ENCODE peak calls at places on chromosomes 4 and X, in ten cellular contexts. V, G, S, F, R, U, A, I, B and K are unnamed samples.

GRCh38 chrX:133495464-133496391 is 80.4 kb upstream of the GPC4 start:
- DNase-seq in B (no peak), F (peak; percentile 61), R (no peak), I (peak; percentile 61), G (no peak), S (peak; percentile 64), V (peak; percentile 32), U (peak; percentile 26), A (peak; percentile 60), K (no peak)

GRCh38 chrX:72247206-72247944 is 8.5 kb upstream of the ERCC6L start:
- DNase-seq in B (no peak), G (no peak), S (no peak), V (peak; percentile 15), U (peak; percentile 27), A (peak; percentile 51), R (no peak), I (no peak), F (no peak), K (no peak)

GRCh38 chr4:185215261-185215660 is 5.9 kb downstream of the SNX25 start:
- DNase-seq in V (no peak), I (no peak), F (no peak), G (no peak), S (no peak), R (peak; percentile 57), U (peak; percentile 18), B (no peak), A (no peak), K (no peak)

GRCh38 chr4:150462743-150463142 is 119.2 kb upstream of the MAB21L2 start:
- DNase-seq in F (no peak), B (no peak), I (no peak), R (no peak), A (peak; percentile 30), G (no peak), U (peak; percentile 49), V (no peak), S (no peak), K (no peak)

GRCh38 chr4:81504685-81505598 is 33.2 kb upstream of the RASGEF1B start:
- DNase-seq in U (no peak), A (peak; percentile 13), I (peak; percentile 65), F (peak; percentile 91), V (peak; percentile 60), B (no peak), G (peak; percentile 59), S (peak; percentile 64), R (no peak), K (peak; percentile 36)

GRCh38 chrX:71514367-71515038 is 18.4 kb upstream of the OGT start:
- DNase-seq in U (no peak), R (peak; percentile 25), G (no peak), V (no peak), B (no peak), I (no peak), A (no peak), F (no peak), S (no peak), K (no peak)

GRCh38 chr4:99949999-99950912 is at the start of gene H2AZ1:
- DNase-seq in I (peak; percentile 99), R (peak; percentile 100), G (peak; percentile 99), F (peak; percentile 99), V (peak; percentile 99), S (peak; percentile 99), A (peak; percentile 99), B (peak; percentile 98), U (peak; percentile 99), K (peak; percentile 98)

GRCh38 chrX:111098874-111099273 is 2.9 kb downstream of the PAK3 start:
- DNase-seq in F (peak; percentile 68), A (peak; percentile 3), R (peak; percentile 50), I (no peak), B (no peak), U (peak; percentile 11), G (peak; percentile 23), S (no peak), V (peak; percentile 3), K (no peak)

GRCh38 chr4:113901994-113902787 is 77.3 kb downstream of the ARSJ start:
- DNase-seq in V (no peak), I (no peak), U (no peak), R (no peak), G (no peak), A (no peak), S (no peak), F (no peak), B (no peak), K (no peak)

GRCh38 chrX:82141942-82142341 is 940.0 kb downstream of the SH3BGRL start:
- DNase-seq in S (no peak), A (no peak), U (no peak), F (no peak), B (no peak), R (no peak), V (no peak), G (no peak), I (no peak), K (no peak)

GRCh38 chr4:27666943-27667342 is 806.3 kb downstream of the STIM2 start:
- DNase-seq in B (peak; percentile 3), S (no peak), U (no peak), F (no peak), A (peak; percentile 18), I (no peak), R (peak; percentile 63), G (peak; percentile 10), V (no peak), K (no peak)

GRCh38 chr4:90951037-90951436 is 823.8 kb downstream of the CCSER1 start:
- DNase-seq in S (no peak), F (no peak), B (peak; percentile 88), A (peak; percentile 63), R (no peak), V (no peak), U (peak; percentile 61), I (no peak), G (no peak), K (no peak)

GRCh38 chrX:155876704-155877103 is 4.4 kb upstream of the VAMP7 start:
- DNase-seq in F (no peak), U (no peak), A (no peak), B (no peak), V (no peak), I (no peak), G (peak; percentile 6), R (no peak), S (no peak), K (no peak)

GRCh38 chr4:155025762-155026457 is 182.5 kb upstream of the NPY2R start:
- DNase-seq in U (no peak), F (peak; percentile 52), A (peak; percentile 40), R (peak; percentile 57), S (no peak), B (peak; percentile 36), G (no peak), V (peak; percentile 6), I (peak; percentile 27), K (no peak)

GRCh38 chrX:1394731-1395501 is 3.0 kb upstream of the SLC25A6 start:
- DNase-seq in V (no peak), F (peak; percentile 45), I (peak; percentile 17), U (no peak), A (no peak), G (no peak), S (peak; percentile 20), B (no peak), R (no peak), K (no peak)

DNA sequence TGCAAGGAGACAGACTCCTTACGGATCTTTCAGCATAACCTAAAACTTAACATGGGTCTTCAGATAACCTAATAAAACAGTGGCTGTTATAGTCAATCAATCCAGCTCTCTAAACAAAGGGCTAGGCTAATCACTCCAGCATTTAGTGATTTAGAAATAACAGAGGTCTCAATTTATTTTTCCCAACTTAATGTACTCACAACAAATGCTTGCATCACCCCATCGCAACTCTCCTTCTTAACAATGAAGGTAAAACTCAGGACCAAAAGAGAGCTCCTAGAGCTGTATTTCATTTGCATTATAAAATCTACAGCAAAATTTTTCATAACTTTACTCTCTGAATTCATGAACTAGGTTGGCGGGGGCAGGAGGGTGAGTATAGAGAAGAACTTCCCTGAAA is 1.1 kb downstream of the LIN54 start:
- DNase-seq in V (no peak), R (no peak), B (no peak), S (no peak), F (no peak), I (no peak), G (no peak), A (peak; percentile 43), U (peak; percentile 16), K (no peak)
- H3K27ac ChIP-seq in V (peak overlapping the region; percentile 90), R (peak overlapping the region; percentile 84), B (peak overlapping the region; percentile 90), S (peak overlapping the region; percentile 83), F (no peak overlapping the region), I (peak overlapping the region; percentile 87), G (peak overlapping the region; percentile 92), A (peak overlapping the region; percentile 96), U (no peak overlapping the region), K (no peak overlapping the region)

GRCh38 chrX:49878834-49879655 is at the start of gene USP27X:
- DNase-seq in I (peak; percentile 72), S (peak; percentile 71), R (peak; percentile 90), B (peak; percentile 75), V (peak; percentile 71), F (peak; percentile 85), G (peak; percentile 73), A (peak; percentile 88), U (peak; percentile 81), K (peak; percentile 36)
- H3K27ac ChIP-seq in I (peak within 1 kb of the TSS; percentile 88), S (peak within 1 kb of the TSS; percentile 80), R (peak within 1 kb of the TSS; percentile 69), B (peak within 1 kb of the TSS; percentile 25), V (peak within 1 kb of the TSS; percentile 86), F (no peak within 1 kb of the TSS), G (no peak within 1 kb of the TSS), A (peak within 1 kb of the TSS; percentile 51), U (peak within 1 kb of the TSS; percentile 64), K (peak within 1 kb of the TSS; percentile 91)

GRCh38 chrX:115563633-115564182 is 2.7 kb downstream of the PLS3 start:
- DNase-seq in I (no peak), R (no peak), G (no peak), B (no peak), V (no peak), A (no peak), F (no peak), S (no peak), U (no peak), K (no peak)
- H3K27ac ChIP-seq in I (peak overlapping the region; percentile 93), R (no peak overlapping the region), G (no peak overlapping the region), B (peak overlapping the region; percentile 28), V (peak overlapping the region; percentile 95), A (no peak overlapping the region), F (peak overlapping the region; percentile 63), S (peak overlapping the region; percentile 21), U (no peak overlapping the region), K (no peak overlapping the region)

DNA sequence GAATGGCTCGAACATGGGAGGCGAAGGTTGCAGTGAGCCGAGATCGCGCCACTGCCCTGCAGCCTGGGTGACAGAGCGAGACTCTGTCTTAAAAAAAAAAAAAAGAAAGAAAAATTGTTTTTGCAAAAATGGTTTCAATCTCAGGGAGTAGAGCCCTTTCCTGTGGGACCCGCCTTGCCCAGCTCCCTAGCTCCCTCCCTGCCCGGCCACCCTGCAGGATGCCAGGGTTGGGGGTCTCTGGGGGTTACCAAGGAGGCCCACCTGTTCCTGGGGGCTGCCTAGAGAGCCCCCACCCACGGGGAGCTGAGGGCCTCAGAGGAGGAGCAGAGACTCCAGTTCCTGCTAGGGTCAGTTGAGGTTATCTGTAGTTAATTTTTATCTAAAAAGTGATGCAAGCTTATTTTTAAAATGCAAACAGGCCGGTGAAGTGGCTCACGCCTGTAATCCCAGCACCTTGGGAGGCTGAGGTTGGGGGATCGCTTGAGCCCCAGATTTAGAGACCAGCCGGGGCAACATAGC is 18.7 kb upstream of the PLCXD1 start:
- DNase-seq in A (no peak), R (no peak), I (no peak), F (no peak), V (no peak), U (no peak), G (no peak), B (no peak), S (no peak), K (no peak)
- H3K27ac ChIP-seq in A (no peak overlapping the region), R (no peak overlapping the region), I (no peak overlapping the region), F (no peak overlapping the region), V (no peak overlapping the region), U (no peak overlapping the region), G (no peak overlapping the region), B (no peak overlapping the region), S (no peak overlapping the region), K (no peak overlapping the region)

GRCh38 chr4:78149737-78150136 is 92.6 kb downstream of the FRAS1 start:
- DNase-seq in G (no peak), B (no peak), V (no peak), U (no peak), S (no peak), R (no peak), I (no peak), A (no peak), F (no peak), K (no peak)
- H3K27ac ChIP-seq in G (no peak overlapping the region), B (no peak overlapping the region), V (no peak overlapping the region), U (no peak overlapping the region), S (no peak overlapping the region), R (no peak overlapping the region), I (no peak overlapping the region), A (no peak overlapping the region), F (no peak overlapping the region), K (no peak overlapping the region)